ENCODE peak calls at places on chromosome 9, in eight cellular contexts. S, T, F, X, D, O, Z and U are unnamed samples.

GRCh38 chr9:100448266-100448665 is 21.3 kb downstream of the MSANTD3 start:
- DNase-seq in S (no peak), T (no peak), F (no peak), X (no peak), D (no peak), O (no peak), Z (no peak), U (no peak)

GRCh38 chr9:93307468-93308157 is 123.7 kb downstream of the WNK2 start:
- DNase-seq in S (no peak), T (no peak), F (no peak), X (no peak), D (no peak), O (no peak), Z (no peak), U (no peak)

GRCh38 chr9:91746357-91746756 is 203.7 kb downstream of the ROR2 start:
- DNase-seq in S (no peak), T (no peak), F (no peak), X (no peak), D (no peak), O (no peak), Z (no peak), U (no peak)

GRCh38 chr9:129221233-129221632 is 43.2 kb upstream of the IER5L start:
- DNase-seq in S (no peak), T (no peak), F (peak; percentile 34), X (no peak), D (no peak), O (no peak), Z (no peak), U (no peak)

GRCh38 chr9:110089681-110090370 is 118.1 kb downstream of the C9orf152 start:
- DNase-seq in S (no peak), T (no peak), F (no peak), X (peak; percentile 28), D (peak; percentile 22), O (peak; percentile 36), Z (no peak), U (no peak)

GRCh38 chr9:131728961-131729360 is 10.9 kb downstream of the RAPGEF1 start:
- DNase-seq in S (no peak), T (no peak), F (peak; percentile 75), X (no peak), D (no peak), O (no peak), Z (no peak), U (no peak)

GRCh38 chr9:111868475-111868874 is 28.1 kb upstream of the UGCG start:
- DNase-seq in S (no peak), T (no peak), F (no peak), X (no peak), D (no peak), O (no peak), Z (no peak), U (no peak)

GRCh38 chr9:129340427-129341196 is 162.6 kb upstream of the IER5L start:
- DNase-seq in S (no peak), T (no peak), F (no peak), X (no peak), D (no peak), O (no peak), Z (peak; percentile 63), U (no peak)

GRCh38 chr9:127122176-127123151 is at the start of gene ANGPTL2:
- DNase-seq in S (peak; percentile 59), T (no peak), F (no peak), X (peak; percentile 62), D (peak; percentile 51), O (peak; percentile 47), Z (peak; percentile 97), U (peak; percentile 76)

GRCh38 chr9:14616188-14616982 is 76.8 kb downstream of the ZDHHC21 start:
- DNase-seq in S (no peak), T (peak; percentile 48), F (no peak), X (peak; percentile 73), D (peak; percentile 65), O (peak; percentile 96), Z (no peak), U (no peak)

GRCh38 chr9:69122391-69123141 is 51.5 kb upstream of the TJP2 start:
- DNase-seq in S (no peak), T (no peak), F (no peak), X (peak; percentile 73), D (peak; percentile 78), O (peak; percentile 28), Z (no peak), U (no peak)

GRCh38 chr9:31519424-31519823 is 865.0 kb upstream of the ACO1 start:
- DNase-seq in S (no peak), T (no peak), F (no peak), X (no peak), D (no peak), O (no peak), Z (no peak), U (no peak)

GRCh38 chr9:109010676-109011655 is 2.3 kb downstream of the CTNNAL1 start:
- DNase-seq in S (no peak), T (peak; percentile 10), F (peak; percentile 17), X (peak; percentile 84), D (peak; percentile 86), O (no peak), Z (no peak), U (no peak)

GRCh38 chr9:97853056-97853843 is at the start of gene FOXE1:
- DNase-seq in S (no peak), T (no peak), F (no peak), X (peak; percentile 24), D (no peak), O (peak; percentile 12), Z (no peak), U (no peak)

GRCh38 chr9:130664191-130665028 is at the start of gene PRDM12:
- DNase-seq in S (no peak), T (no peak), F (no peak), X (no peak), D (no peak), O (no peak), Z (no peak), U (no peak)